ENCODE peak calls at places on chromosome 17, in nine cellular contexts. One of them, this sample, is unnamed. For H3K27me3, the result is how much of the 10 kb centered on the place peaks cover.

GRCh38 chr17:31096106-31096436 is 1.3 kb downstream of the NF1 start:
- DNase-seq in transverse colon: no peak
- DNase-seq in PC-3: peak
- DNase-seq in fibroblast of lung: no peak
- DNase-seq in suprapubic skin: no peak
- DNase-seq in prostate gland: no peak
- DNase-seq in body of pancreas: no peak
- DNase-seq in tibial artery: no peak
- DNase-seq in heart left ventricle: no peak
- DNase-seq in this sample: no peak

GRCh38 chr17:29212681-29213121 is 32.5 kb upstream of the MYO18A start:
- DNase-seq in transverse colon: no peak
- DNase-seq in PC-3: no peak
- DNase-seq in fibroblast of lung: no peak
- DNase-seq in suprapubic skin: no peak
- DNase-seq in prostate gland: no peak
- DNase-seq in body of pancreas: no peak
- DNase-seq in tibial artery: no peak
- DNase-seq in heart left ventricle: no peak
- DNase-seq in this sample: peak

GRCh38 chr17:40548982-40549680 is 16.1 kb downstream of the CCR7 start:
- DNase-seq in transverse colon: peak
- DNase-seq in PC-3: peak
- DNase-seq in fibroblast of lung: peak
- DNase-seq in suprapubic skin: peak
- DNase-seq in prostate gland: no peak
- DNase-seq in body of pancreas: peak
- DNase-seq in tibial artery: peak
- DNase-seq in heart left ventricle: no peak
- DNase-seq in this sample: no peak

GRCh38 chr17:28828294-28829040 is 14.1 kb downstream of the FAM222B start:
- DNase-seq in transverse colon: no peak
- DNase-seq in PC-3: no peak
- DNase-seq in fibroblast of lung: peak
- DNase-seq in suprapubic skin: peak
- DNase-seq in prostate gland: no peak
- DNase-seq in body of pancreas: no peak
- DNase-seq in tibial artery: no peak
- DNase-seq in heart left ventricle: no peak
- DNase-seq in this sample: no peak

GRCh38 chr17:72715906-72716572 is 376.4 kb downstream of the SLC39A11 start:
- DNase-seq in transverse colon: no peak
- DNase-seq in PC-3: peak
- DNase-seq in fibroblast of lung: peak
- DNase-seq in suprapubic skin: no peak
- DNase-seq in prostate gland: peak
- DNase-seq in body of pancreas: peak
- DNase-seq in tibial artery: no peak
- DNase-seq in heart left ventricle: no peak
- DNase-seq in this sample: no peak

GRCh38 chr17:66833201-66833600 is 1.7 kb upstream of the CACNG5 start:
- DNase-seq in transverse colon: no peak
- DNase-seq in PC-3: no peak
- DNase-seq in fibroblast of lung: no peak
- DNase-seq in suprapubic skin: peak
- DNase-seq in prostate gland: no peak
- DNase-seq in body of pancreas: no peak
- DNase-seq in tibial artery: no peak
- DNase-seq in heart left ventricle: no peak
- DNase-seq in this sample: no peak

GRCh38 chr17:10622610-10623485 is 34.3 kb downstream of the MYH3 start:
- DNase-seq in transverse colon: no peak
- DNase-seq in PC-3: no peak
- DNase-seq in fibroblast of lung: no peak
- DNase-seq in suprapubic skin: no peak
- DNase-seq in prostate gland: peak
- DNase-seq in body of pancreas: no peak
- DNase-seq in tibial artery: no peak
- DNase-seq in heart left ventricle: no peak
- DNase-seq in this sample: no peak

GRCh38 chr17:67687541-67687940 is 30.2 kb upstream of the NOL11 start:
- DNase-seq in transverse colon: no peak
- DNase-seq in PC-3: no peak
- DNase-seq in fibroblast of lung: no peak
- DNase-seq in suprapubic skin: no peak
- DNase-seq in prostate gland: no peak
- DNase-seq in body of pancreas: no peak
- DNase-seq in tibial artery: no peak
- DNase-seq in heart left ventricle: no peak
- DNase-seq in this sample: no peak

GRCh38 chr17:41810659-41811548 is 845 bp downstream of the P3H4 start:
- DNase-seq in transverse colon: peak
- DNase-seq in PC-3: no peak
- DNase-seq in fibroblast of lung: no peak
- DNase-seq in suprapubic skin: peak
- DNase-seq in prostate gland: peak
- DNase-seq in body of pancreas: peak
- DNase-seq in tibial artery: no peak
- DNase-seq in heart left ventricle: no peak
- DNase-seq in this sample: no peak

GRCh38 chr17:42027540-42027889 is 7.6 kb downstream of the NKIRAS2 start:
- DNase-seq in transverse colon: no peak
- DNase-seq in PC-3: no peak
- DNase-seq in fibroblast of lung: no peak
- DNase-seq in suprapubic skin: no peak
- DNase-seq in prostate gland: no peak
- DNase-seq in body of pancreas: no peak
- DNase-seq in tibial artery: no peak
- DNase-seq in heart left ventricle: no peak
- DNase-seq in this sample: no peak

GRCh38 chr17:58097384-58098088 is 14.3 kb downstream of the DYNLL2 start:
- DNase-seq in transverse colon: no peak
- DNase-seq in PC-3: no peak
- DNase-seq in fibroblast of lung: no peak
- DNase-seq in suprapubic skin: no peak
- DNase-seq in prostate gland: no peak
- DNase-seq in body of pancreas: no peak
- DNase-seq in tibial artery: no peak
- DNase-seq in heart left ventricle: no peak
- DNase-seq in this sample: no peak

GRCh38 chr17:80319262-80319998 is 58.8 kb downstream of the RNF213 start:
- DNase-seq in transverse colon: no peak
- DNase-seq in PC-3: no peak
- DNase-seq in fibroblast of lung: no peak
- DNase-seq in suprapubic skin: peak
- DNase-seq in prostate gland: no peak
- DNase-seq in body of pancreas: peak
- DNase-seq in tibial artery: no peak
- DNase-seq in heart left ventricle: no peak
- DNase-seq in this sample: no peak

GRCh38 chr17:77423589-77424451 is 283.1 kb downstream of the SEC14L1 start:
- DNase-seq in transverse colon: peak
- DNase-seq in PC-3: peak
- DNase-seq in fibroblast of lung: peak
- DNase-seq in suprapubic skin: peak
- DNase-seq in prostate gland: peak
- DNase-seq in body of pancreas: peak
- DNase-seq in tibial artery: peak
- DNase-seq in heart left ventricle: peak
- DNase-seq in this sample: peak

GRCh38 chr17:76147211-76148014 is 6.4 kb upstream of the FOXJ1 start:
- DNase-seq in transverse colon: no peak
- DNase-seq in PC-3: peak
- DNase-seq in fibroblast of lung: peak
- DNase-seq in suprapubic skin: no peak
- DNase-seq in prostate gland: no peak
- DNase-seq in body of pancreas: no peak
- DNase-seq in tibial artery: no peak
- DNase-seq in heart left ventricle: no peak
- DNase-seq in this sample: no peak

GRCh38 chr17:39618956-39619785 is 7.6 kb upstream of the PPP1R1B start:
- DNase-seq in transverse colon: no peak
- DNase-seq in PC-3: no peak
- DNase-seq in fibroblast of lung: no peak
- DNase-seq in suprapubic skin: no peak
- DNase-seq in prostate gland: no peak
- DNase-seq in body of pancreas: no peak
- DNase-seq in tibial artery: no peak
- DNase-seq in heart left ventricle: no peak
- DNase-seq in this sample: no peak

GRCh38 chr17:44827863-44828262 is 2.2 kb downstream of the GJC1 start:
- DNase-seq in transverse colon: no peak
- DNase-seq in PC-3: no peak
- DNase-seq in fibroblast of lung: no peak
- DNase-seq in suprapubic skin: no peak
- DNase-seq in prostate gland: no peak
- DNase-seq in body of pancreas: no peak
- DNase-seq in tibial artery: no peak
- DNase-seq in heart left ventricle: no peak
- DNase-seq in this sample: no peak
- H3K27me3 ChIP-seq in transverse colon: half or more
- H3K27me3 ChIP-seq in PC-3: under half
- H3K27me3 ChIP-seq in fibroblast of lung: under half
- H3K27me3 ChIP-seq in suprapubic skin: half or more
- H3K27me3 ChIP-seq in prostate gland: under half
- H3K27me3 ChIP-seq in body of pancreas: under half
- H3K27me3 ChIP-seq in tibial artery: under half
- H3K27me3 ChIP-seq in heart left ventricle: half or more
- H3K27me3 ChIP-seq in this sample: under half

DNA sequence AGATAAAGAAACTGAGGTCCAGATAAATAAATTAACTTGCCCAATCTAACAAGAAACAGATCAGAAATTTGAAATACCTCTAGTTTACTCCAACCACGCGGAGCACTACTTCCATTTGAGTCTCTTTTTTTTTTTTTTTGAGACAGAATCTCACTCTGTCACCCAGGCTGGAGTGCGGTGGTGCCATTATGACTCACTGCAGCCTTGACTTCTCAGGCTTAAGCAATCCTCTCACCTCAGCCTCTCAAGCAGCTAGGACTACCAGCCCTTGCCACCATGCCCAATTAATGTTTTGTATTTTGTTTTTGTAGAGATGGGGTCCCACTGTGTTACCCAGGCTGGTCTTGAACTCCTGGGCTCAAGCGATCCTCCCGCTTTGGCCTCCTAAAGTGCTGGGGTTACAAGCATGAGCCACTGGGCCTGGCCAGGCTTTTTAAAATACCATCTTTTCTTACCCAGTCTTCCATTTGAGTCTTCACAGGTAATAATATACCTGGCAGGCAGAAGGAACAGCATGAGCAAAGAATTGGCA is 3.3 kb upstream of the NACA2 start:
- DNase-seq in transverse colon: no peak
- DNase-seq in PC-3: peak
- DNase-seq in fibroblast of lung: peak
- DNase-seq in suprapubic skin: no peak
- DNase-seq in prostate gland: no peak
- DNase-seq in body of pancreas: no peak
- DNase-seq in tibial artery: no peak
- DNase-seq in heart left ventricle: no peak
- DNase-seq in this sample: no peak
- H3K27me3 ChIP-seq in transverse colon: half or more
- H3K27me3 ChIP-seq in PC-3: under half
- H3K27me3 ChIP-seq in fibroblast of lung: under half
- H3K27me3 ChIP-seq in suprapubic skin: under half
- H3K27me3 ChIP-seq in prostate gland: under half
- H3K27me3 ChIP-seq in body of pancreas: under half
- H3K27me3 ChIP-seq in tibial artery: under half
- H3K27me3 ChIP-seq in heart left ventricle: under half
- H3K27me3 ChIP-seq in this sample: under half

DNA sequence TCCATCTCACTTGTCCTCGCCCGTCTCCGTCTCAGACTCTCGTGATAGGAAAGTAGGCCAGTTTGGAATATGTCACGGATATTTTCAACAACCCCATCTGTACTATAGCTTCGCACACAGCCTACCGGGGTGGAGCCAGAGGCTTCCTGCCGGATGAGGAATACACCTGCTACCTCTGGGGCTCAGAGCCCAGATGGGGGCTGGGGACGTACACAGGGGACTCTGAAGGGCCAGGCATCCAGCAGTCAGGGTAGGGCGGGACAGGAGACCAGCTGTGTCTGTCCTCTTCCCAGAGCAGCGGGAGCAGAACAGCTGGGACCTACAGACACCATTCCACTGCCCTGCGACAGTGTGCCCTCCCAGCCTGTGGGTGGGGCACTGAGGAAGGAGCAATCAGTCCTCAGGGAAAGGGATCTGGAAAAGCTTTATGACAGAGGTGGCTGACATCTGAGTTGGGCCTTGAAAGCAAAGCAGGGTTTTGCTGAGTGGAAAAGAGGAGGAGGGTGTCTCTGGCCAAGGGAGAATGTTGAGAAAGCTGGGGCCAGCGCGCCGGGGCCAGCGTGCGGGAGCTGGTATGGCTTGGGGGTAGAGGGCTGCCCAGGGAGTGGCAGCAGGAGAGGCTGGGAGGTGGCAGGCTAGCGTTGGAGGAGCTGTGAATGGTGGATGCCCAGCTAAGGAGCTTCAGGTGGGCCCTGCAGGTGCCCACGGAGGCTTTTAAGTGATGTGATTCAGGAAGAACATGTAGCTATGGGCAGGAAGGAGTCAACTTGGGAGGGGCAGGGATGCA is 11.5 kb upstream of the SRCIN1 start:
- DNase-seq in transverse colon: no peak
- DNase-seq in PC-3: no peak
- DNase-seq in fibroblast of lung: no peak
- DNase-seq in suprapubic skin: no peak
- DNase-seq in prostate gland: no peak
- DNase-seq in body of pancreas: no peak
- DNase-seq in tibial artery: no peak
- DNase-seq in heart left ventricle: no peak
- DNase-seq in this sample: peak
- H3K27me3 ChIP-seq in transverse colon: under half
- H3K27me3 ChIP-seq in PC-3: under half
- H3K27me3 ChIP-seq in fibroblast of lung: under half
- H3K27me3 ChIP-seq in suprapubic skin: under half
- H3K27me3 ChIP-seq in prostate gland: under half
- H3K27me3 ChIP-seq in body of pancreas: under half
- H3K27me3 ChIP-seq in tibial artery: half or more
- H3K27me3 ChIP-seq in heart left ventricle: under half
- H3K27me3 ChIP-seq in this sample: under half

GRCh38 chr17:36880506-36880905 is 56.8 kb upstream of the LHX1 start:
- DNase-seq in transverse colon: no peak
- DNase-seq in PC-3: peak
- DNase-seq in fibroblast of lung: peak
- DNase-seq in suprapubic skin: no peak
- DNase-seq in prostate gland: no peak
- DNase-seq in body of pancreas: no peak
- DNase-seq in tibial artery: no peak
- DNase-seq in heart left ventricle: no peak
- DNase-seq in this sample: no peak
- H3K27me3 ChIP-seq in transverse colon: half or more
- H3K27me3 ChIP-seq in PC-3: under half
- H3K27me3 ChIP-seq in fibroblast of lung: under half
- H3K27me3 ChIP-seq in suprapubic skin: half or more
- H3K27me3 ChIP-seq in prostate gland: under half
- H3K27me3 ChIP-seq in body of pancreas: under half
- H3K27me3 ChIP-seq in tibial artery: half or more
- H3K27me3 ChIP-seq in heart left ventricle: under half
- H3K27me3 ChIP-seq in this sample: under half

DNA sequence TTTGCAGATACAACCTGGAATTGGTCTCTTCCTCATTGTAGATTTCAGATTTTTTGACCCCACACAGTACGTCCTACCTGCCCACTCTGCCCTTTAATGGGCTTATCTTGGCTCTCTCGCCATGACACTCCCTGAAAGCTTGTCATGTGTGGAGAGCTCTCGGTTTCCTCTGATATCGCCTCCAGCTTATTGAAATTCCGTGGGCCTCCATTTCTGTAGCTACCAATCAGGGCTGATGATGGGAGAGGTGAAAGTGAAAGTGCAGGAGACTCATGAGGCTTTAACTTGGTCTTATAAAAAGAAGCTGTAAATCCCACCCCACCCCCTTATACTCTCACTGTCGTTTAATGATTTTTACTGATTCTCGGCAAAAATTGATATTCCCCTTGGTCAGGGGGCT is 17.7 kb downstream of the HOXB1 start:
- DNase-seq in transverse colon: no peak
- DNase-seq in PC-3: no peak
- DNase-seq in fibroblast of lung: no peak
- DNase-seq in suprapubic skin: no peak
- DNase-seq in prostate gland: no peak
- DNase-seq in body of pancreas: no peak
- DNase-seq in tibial artery: no peak
- DNase-seq in heart left ventricle: no peak
- DNase-seq in this sample: no peak
- H3K27me3 ChIP-seq in transverse colon: under half
- H3K27me3 ChIP-seq in PC-3: under half
- H3K27me3 ChIP-seq in fibroblast of lung: under half
- H3K27me3 ChIP-seq in suprapubic skin: under half
- H3K27me3 ChIP-seq in prostate gland: under half
- H3K27me3 ChIP-seq in body of pancreas: under half
- H3K27me3 ChIP-seq in tibial artery: half or more
- H3K27me3 ChIP-seq in heart left ventricle: half or more
- H3K27me3 ChIP-seq in this sample: half or more